ENCODE peak calls at places on chromosomes 11 and 22, in five cellular contexts. C, U, S, I and Z are unnamed samples.

GRCh38 chr22:38132136-38132535 is 21.7 kb upstream of the BAIAP2L2 start:
- DNase-seq in C (no peak), U (no peak), S (no peak), I (no peak), Z (no peak)

GRCh38 chr22:47245786-47246185 is 483.3 kb downstream of the TBC1D22A start:
- DNase-seq in C (no peak), U (no peak), S (no peak), I (no peak), Z (no peak)

GRCh38 chr11:27317751-27318150 is 45.3 kb downstream of the CCDC34 start:
- DNase-seq in C (no peak), U (no peak), S (no peak), I (no peak), Z (peak)

GRCh38 chr22:46354993-46355305 is 19.4 kb downstream of the TRMU start:
- DNase-seq in C (no peak), U (no peak), S (no peak), I (no peak), Z (no peak)

GRCh38 chr22:28450109-28450508 is 229.5 kb downstream of the TTC28 start:
- DNase-seq in C (no peak), U (no peak), S (no peak), I (no peak), Z (no peak)

GRCh38 chr11:128574576-128575011 is 12.8 kb downstream of the ETS1 start:
- DNase-seq in C (no peak), U (no peak), S (no peak), I (no peak), Z (no peak)

GRCh38 chr11:57566035-57566504 is 1.4 kb downstream of the UBE2L6 start:
- DNase-seq in C (peak), U (no peak), S (no peak), I (peak), Z (no peak)

GRCh38 chr11:110468095-110468494 is 38.3 kb downstream of the FDX1 start:
- DNase-seq in C (peak), U (no peak), S (no peak), I (no peak), Z (no peak)

GRCh38 chr11:98545544-98546175 is 475.1 kb upstream of the CNTN5 start:
- DNase-seq in C (no peak), U (no peak), S (no peak), I (no peak), Z (no peak)

GRCh38 chr11:8250446-8250845 is 13.2 kb downstream of the LMO1 start:
- DNase-seq in C (no peak), U (no peak), S (peak), I (no peak), Z (no peak)

GRCh38 chr11:36885154-36885553 is 287.1 kb upstream of the RAG2 start:
- DNase-seq in C (no peak), U (no peak), S (no peak), I (no peak), Z (no peak)

GRCh38 chr11:120708511-120709183 is 197.1 kb downstream of the GRIK4 start:
- DNase-seq in C (no peak), U (no peak), S (no peak), I (no peak), Z (no peak)

GRCh38 chr11:8905528-8906165 is 5.3 kb upstream of the AKIP1 start:
- DNase-seq in C (no peak), U (no peak), S (no peak), I (no peak), Z (no peak)

GRCh38 chr11:130601141-130601540 is 152.7 kb downstream of the ADAMTS15 start:
- DNase-seq in C (no peak), U (no peak), S (no peak), I (no peak), Z (peak)

GRCh38 chr11:44988111-44988510 is 37.4 kb upstream of the TP53I11 start:
- DNase-seq in C (no peak), U (no peak), S (no peak), I (no peak), Z (no peak)

GRCh38 chr11:61702701-61703312 is 22.6 kb downstream of the DAGLA start:
- DNase-seq in C (no peak), U (no peak), S (no peak), I (no peak), Z (no peak)

GRCh38 chr11:68213555-68214172 is 568 bp upstream of the KMT5B start:
- DNase-seq in C (peak), U (peak), S (peak), I (no peak), Z (peak)

GRCh38 chr11:68214173-68215086 is 1.3 kb upstream of the KMT5B start:
- DNase-seq in C (no peak), U (no peak), S (peak), I (no peak), Z (peak)

GRCh38 chr11:68211546-68211945 is 1.6 kb downstream of the KMT5B start:
- DNase-seq in C (no peak), U (no peak), S (no peak), I (no peak), Z (no peak)

GRCh38 chr11:68212421-68213134 is 518 bp downstream of the KMT5B start:
- DNase-seq in C (peak), U (peak), S (peak), I (no peak), Z (peak)

DNA sequence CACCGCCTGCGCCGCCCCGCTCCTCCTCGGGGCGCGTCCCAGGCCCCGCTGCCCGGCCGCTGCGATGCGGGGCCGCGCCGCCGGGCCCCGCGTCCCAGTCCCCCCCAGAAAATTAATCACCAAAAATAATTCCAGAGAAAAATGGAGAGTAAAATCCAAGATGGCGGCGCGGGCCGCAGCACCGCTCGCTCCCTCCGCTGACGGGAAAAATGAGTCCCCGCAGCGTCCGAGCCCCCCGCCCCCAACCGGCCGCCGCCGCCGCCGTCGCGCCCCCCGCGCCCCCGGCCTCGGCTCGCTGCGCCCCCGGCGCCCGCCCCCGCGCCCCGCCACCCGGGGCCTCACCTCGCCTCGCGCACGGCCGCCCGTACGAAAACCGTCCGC is at the start of gene KMT5B:
- DNase-seq in C (no peak), U (no peak), S (peak), I (no peak), Z (peak)
- TF ChIP-seq FOXM1 in C (no peak), U (no peak), S (no peak), I (no peak), Z (no peak)

DNA sequence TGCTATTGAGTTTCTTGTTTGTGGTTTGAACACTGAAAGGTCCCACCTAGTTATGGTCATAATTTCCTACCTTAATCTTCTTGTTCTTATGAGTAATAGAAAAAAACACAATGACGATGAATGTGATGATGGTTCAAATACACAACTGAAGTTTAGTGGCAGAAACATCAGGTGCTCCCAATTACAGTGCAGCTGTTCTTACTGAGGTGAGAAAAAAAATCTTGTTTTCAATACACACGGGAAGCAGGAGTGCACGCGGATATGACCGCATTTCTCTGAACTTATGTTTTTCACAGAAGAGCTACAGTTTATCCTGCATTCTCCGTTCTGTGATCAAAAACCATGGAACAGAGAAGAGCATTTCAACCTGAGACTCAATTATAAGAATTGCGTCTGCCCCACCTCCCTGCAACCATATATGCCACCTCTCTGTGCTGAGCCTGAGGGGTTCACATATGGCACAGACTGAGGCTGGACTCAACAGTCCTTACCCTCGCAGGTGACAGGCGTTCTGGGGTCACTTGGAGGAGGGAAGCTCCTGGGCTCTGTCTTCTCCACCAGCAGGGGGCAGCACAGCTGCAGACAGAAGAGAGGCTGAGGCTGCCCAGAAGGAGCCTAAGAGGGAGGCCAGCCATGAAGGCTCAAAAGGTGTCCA is 99.7 kb upstream of the IGLL5 start:
- DNase-seq in C (peak), U (peak), S (peak), I (no peak), Z (peak)
- TF ChIP-seq FOXM1 in C (no peak), U (no peak), S (no peak), I (no peak), Z (no peak)

GRCh38 chr11:113179181-113179701 is 135.1 kb upstream of the TTC12 start:
- DNase-seq in C (no peak), U (no peak), S (no peak), I (no peak), Z (peak)
- TF ChIP-seq FOXM1 in C (no peak), U (no peak), S (no peak), I (no peak), Z (no peak)

DNA sequence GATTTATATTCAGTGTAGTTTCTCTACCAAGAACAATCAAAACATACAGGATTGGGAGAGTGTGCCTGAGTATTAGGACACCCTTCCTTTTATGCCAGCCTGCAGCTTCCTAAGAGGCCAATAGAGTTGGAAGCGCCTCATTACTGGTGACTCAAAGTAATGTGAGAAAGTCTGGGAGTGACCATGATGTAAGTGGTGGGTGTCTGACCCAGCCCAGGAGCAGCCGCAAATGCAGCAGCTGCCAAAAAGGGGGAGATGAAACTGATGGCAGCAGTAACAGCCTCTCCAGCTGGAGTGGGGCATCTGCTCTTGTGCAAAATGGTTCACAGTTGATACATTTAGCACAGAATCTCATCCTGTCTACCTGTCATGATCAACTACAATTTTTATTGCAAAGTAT is 62.0 kb downstream of the ZNF280B start:
- DNase-seq in C (no peak), U (peak), S (no peak), I (no peak), Z (no peak)
- TF ChIP-seq FOXM1 in C (no peak), U (no peak), S (no peak), I (no peak), Z (no peak)

DNA sequence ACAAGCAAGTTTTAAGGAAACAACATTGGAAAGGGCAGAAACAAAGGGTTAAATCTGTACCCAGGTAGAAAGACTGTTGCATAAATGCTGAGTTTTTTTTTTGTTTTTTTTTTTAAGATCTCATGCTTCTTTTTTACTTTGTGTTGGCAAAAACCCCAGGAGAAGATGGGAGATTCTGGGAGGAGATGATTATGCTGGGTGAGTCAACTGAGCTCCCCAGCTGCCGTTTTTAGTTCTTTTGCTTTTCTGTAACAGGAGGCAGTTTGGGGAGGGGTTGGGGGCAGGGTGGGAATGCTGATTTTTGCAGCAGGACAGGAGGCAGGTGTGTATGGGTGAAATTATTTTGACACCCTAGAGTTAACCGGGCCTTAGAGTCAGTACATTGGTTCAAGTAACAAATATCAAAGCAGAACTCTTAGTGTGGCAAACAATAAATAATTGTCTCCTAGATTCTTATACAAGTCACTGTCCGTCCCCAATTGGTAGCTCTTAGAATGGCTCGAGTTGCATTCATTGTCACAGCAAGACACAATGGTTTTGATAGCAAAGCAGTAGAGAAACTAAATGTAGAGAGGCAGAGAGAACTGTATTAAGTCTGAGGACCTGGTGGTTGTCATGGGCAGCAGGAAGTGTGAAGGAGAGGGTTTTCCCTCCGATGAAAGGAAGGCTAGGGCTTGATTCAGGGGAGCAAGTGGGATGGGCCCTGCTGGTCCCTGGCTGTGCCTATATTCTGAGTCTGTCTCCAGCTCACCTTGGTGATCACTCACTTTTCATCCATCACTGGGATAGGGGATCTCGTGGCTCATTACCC is 36.7 kb downstream of the RCOR2 start:
- DNase-seq in C (no peak), U (no peak), S (no peak), I (no peak), Z (no peak)
- TF ChIP-seq FOXM1 in C (no peak), U (no peak), S (no peak), I (no peak), Z (no peak)

GRCh38 chr22:30697975-30698374 is 3.3 kb downstream of the OSBP2 start:
- DNase-seq in C (no peak), U (peak), S (no peak), I (no peak), Z (no peak)

GRCh38 chr22:30694171-30694637 is 470 bp upstream of the OSBP2 start:
- DNase-seq in C (no peak), U (no peak), S (peak), I (no peak), Z (peak)

GRCh38 chr22:30695351-30695762 is 683 bp downstream of the OSBP2 start:
- DNase-seq in C (no peak), U (no peak), S (no peak), I (no peak), Z (no peak)

GRCh38 chr22:30694638-30695350 is at the start of gene OSBP2:
- DNase-seq in C (no peak), U (peak), S (peak), I (no peak), Z (peak)

DNA sequence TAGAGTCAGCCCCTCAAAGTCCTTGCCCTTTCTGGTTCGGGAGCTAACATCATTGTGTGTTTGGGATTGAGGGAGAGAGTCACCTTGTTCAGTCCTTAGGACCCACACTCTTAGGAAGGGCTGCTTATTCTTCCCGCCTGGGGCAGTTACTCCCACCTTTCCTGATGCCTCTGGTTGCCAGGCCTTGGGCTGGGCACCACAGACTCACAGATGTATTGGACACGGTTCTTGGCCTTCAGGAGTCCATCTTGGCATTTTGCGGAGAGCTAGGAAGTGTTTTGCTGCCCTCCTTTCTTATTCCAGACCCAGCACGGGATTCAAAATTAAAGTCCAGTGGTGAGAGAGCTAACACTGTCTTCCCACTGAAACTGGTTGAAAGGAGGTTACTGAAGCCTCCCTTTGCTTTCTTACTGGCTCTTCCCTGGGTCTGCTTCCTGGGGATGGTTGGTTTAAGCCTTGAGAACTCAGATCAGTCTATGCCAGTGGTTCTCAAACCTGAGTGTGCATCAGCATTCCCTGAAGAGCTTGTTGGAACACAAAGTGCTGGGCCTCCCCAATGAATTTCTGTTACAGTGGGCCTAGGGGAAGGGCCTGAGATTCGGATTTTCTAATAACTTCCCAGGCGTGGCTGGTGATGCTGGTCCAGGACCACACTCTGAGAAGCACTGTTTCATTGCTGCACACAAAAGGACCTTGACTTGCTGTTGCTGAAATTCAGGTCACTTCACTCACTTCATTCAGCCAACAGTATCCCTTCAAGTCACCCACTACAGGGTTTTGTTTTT is 1.4 kb downstream of the OSBP2 start:
- DNase-seq in C (no peak), U (no peak), S (no peak), I (no peak), Z (no peak)
- TF ChIP-seq FOXM1 in C (no peak), U (no peak), S (no peak), I (no peak), Z (no peak)

DNA sequence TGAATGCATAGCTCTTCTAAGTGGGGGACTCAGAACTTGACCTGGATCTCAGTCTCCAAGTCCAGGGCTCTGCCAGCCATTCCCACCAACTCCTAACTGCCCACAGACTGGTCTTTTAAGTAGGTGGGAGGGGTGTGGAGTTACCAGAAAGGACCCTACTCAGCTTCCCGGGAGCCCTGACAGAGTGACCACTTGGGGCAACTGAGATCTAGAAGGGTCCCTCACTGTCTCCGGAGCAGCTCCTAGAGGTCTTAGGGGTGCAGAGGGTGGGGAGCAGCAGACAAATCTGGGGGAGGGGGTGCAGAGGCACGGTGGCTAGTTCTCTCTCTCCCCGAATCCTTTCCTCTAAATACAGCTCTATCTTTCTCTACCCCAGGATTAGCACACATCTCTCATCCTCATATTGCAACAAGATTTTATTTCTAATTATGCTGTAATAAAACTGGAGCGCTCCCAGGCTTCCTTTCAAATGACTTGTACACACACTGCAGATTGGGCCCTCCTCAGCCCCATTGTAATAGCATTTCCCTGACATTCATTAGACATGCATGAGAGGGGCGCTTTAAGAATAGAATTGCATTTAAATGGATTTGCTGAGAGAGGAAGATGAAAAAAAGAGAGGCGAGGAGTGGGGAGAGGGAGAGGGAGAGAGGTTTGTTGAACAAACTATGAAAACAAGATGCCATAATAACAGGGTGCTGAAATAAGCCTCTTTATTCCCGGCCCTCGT is 218.9 kb downstream of the CEP164 start:
- DNase-seq in C (no peak), U (no peak), S (no peak), I (no peak), Z (no peak)
- TF ChIP-seq FOXM1 in C (no peak), U (no peak), S (no peak), I (no peak), Z (no peak)